ENCODE peak calls at places on chromosome 22, in eight cellular contexts. D is activated CD4-positive, alpha-beta memory T cell treated with anti-CD3 and anti-CD28 coated beads for 36 hours; G is Kasumi-1; P is BE2C; Y is AG08395; V is T-helper 1 cell; I is GM23248; E is AG09319. C is an unnamed sample.

GRCh38 chr22:38924197-38924952 is 33.0 kb upstream of the APOBEC3A start:
- DNase-seq in V (no peak), I (peak; percentile 89), Y (peak; percentile 79), P (peak; percentile 37), G (no peak), E (peak; percentile 88), D (no peak), C (no peak)

GRCh38 chr22:31867386-31868153 is 76.8 kb upstream of the YWHAH start:
- DNase-seq in I (no peak), D (no peak), Y (no peak), E (no peak), G (no peak), P (no peak), V (no peak), C (no peak)

GRCh38 chr22:49992921-49993648 is 19.5 kb downstream of the IL17REL start:
- DNase-seq in Y (peak; percentile 78), V (peak; percentile 38), I (peak; percentile 74), E (no peak), P (peak; percentile 76), D (peak; percentile 83), G (peak; percentile 73), C (peak; percentile 23)

GRCh38 chr22:48714231-48714630 is 1113.4 kb downstream of the BRD1 start:
- DNase-seq in E (no peak), P (no peak), G (no peak), Y (no peak), I (no peak), V (no peak), D (no peak), C (no peak)

GRCh38 chr22:32880906-32881596 is 79.5 kb downstream of the TIMP3 start:
- DNase-seq in E (no peak), P (peak; percentile 97), G (peak; percentile 62), Y (no peak), D (no peak), V (no peak), I (no peak), C (no peak)

GRCh38 chr22:39178206-39179111 is 26.0 kb upstream of the CBX7 start:
- DNase-seq in V (no peak), E (no peak), G (no peak), Y (no peak), I (peak; percentile 76), D (no peak), P (no peak), C (no peak)

GRCh38 chr22:24402460-24403192 is 24.8 kb upstream of the ADORA2A start:
- DNase-seq in D (no peak), P (peak; percentile 87), I (peak; percentile 92), E (peak; percentile 67), Y (peak; percentile 85), G (peak; percentile 78), V (no peak), C (no peak)

GRCh38 chr22:19431641-19432091 is at the start of gene HIRA:
- DNase-seq in P (peak; percentile 86), D (peak; percentile 90), Y (peak; percentile 79), V (peak; percentile 63), E (no peak), I (peak; percentile 90), G (peak; percentile 51), C (peak; percentile 61)

GRCh38 chr22:19169002-19169946 is 9.3 kb downstream of the SLC25A1 start:
- DNase-seq in G (no peak), E (no peak), V (no peak), D (no peak), I (peak; percentile 41), P (no peak), Y (no peak), C (no peak)

GRCh38 chr22:48574776-48575566 is 1252.7 kb downstream of the BRD1 start:
- DNase-seq in G (no peak), V (no peak), P (no peak), Y (peak; percentile 88), E (no peak), I (peak; percentile 42), D (peak; percentile 40), C (no peak)

GRCh38 chr22:46738961-46739870 is 1.2 kb upstream of the CERK start:
- DNase-seq in P (peak; percentile 61), V (peak; percentile 60), Y (peak; percentile 83), G (no peak), D (peak; percentile 83), I (peak; percentile 81), E (no peak), C (peak; percentile 61)

GRCh38 chr22:29146771-29147170 is 58.9 kb upstream of the EMID1 start:
- DNase-seq in I (no peak), Y (no peak), D (no peak), G (no peak), V (no peak), P (no peak), E (no peak), C (no peak)

GRCh38 chr22:26471522-26471921 is 12.1 kb downstream of the HPS4 start:
- DNase-seq in P (no peak), G (no peak), D (no peak), Y (peak; percentile 81), E (no peak), V (no peak), I (peak; percentile 82), C (no peak)

GRCh38 chr22:18156878-18157713 is 7.1 kb downstream of the USP18 start:
- DNase-seq in Y (peak; percentile 94), P (peak; percentile 75), G (peak; percentile 87), I (peak; percentile 94), V (no peak), E (peak; percentile 97), D (peak; percentile 76), C (peak; percentile 7)

GRCh38 chr22:39318507-39319283 is 728 bp downstream of the RPL3 start:
- DNase-seq in V (no peak), G (peak; percentile 39), D (no peak), Y (no peak), P (no peak), I (peak; percentile 47), E (no peak), C (no peak)

GRCh38 chr22:49290711-49291110 is 537.0 kb downstream of the BRD1 start:
- DNase-seq in Y (no peak), V (no peak), E (no peak), G (no peak), I (no peak), D (no peak), P (no peak), C (no peak)

GRCh38 chr22:30694171-30694637 is 470 bp upstream of the OSBP2 start:
- DNase-seq in V (peak; percentile 19), G (no peak), Y (peak; percentile 16), E (no peak), I (peak; percentile 62), P (peak; percentile 65), D (peak; percentile 72), C (peak; percentile 23)

GRCh38 chr22:23386245-23386631 is 193.9 kb downstream of the IGLL1 start:
- DNase-seq in Y (no peak), V (no peak), I (no peak), D (no peak), G (no peak), P (no peak), E (no peak), C (no peak)

GRCh38 chr22:43270314-43270908 is 72.8 kb downstream of the SCUBE1 start:
- DNase-seq in E (no peak), G (peak; percentile 12), Y (peak; percentile 18), P (peak; percentile 46), V (no peak), D (no peak), I (no peak), C (no peak)

GRCh38 chr22:29733362-29734322 is 13.8 kb downstream of the CABP7 start:
- DNase-seq in E (no peak), P (peak; percentile 94), Y (no peak), V (no peak), I (no peak), G (no peak), D (no peak), C (no peak)

GRCh38 chr22:36816338-36816634 is 549 bp downstream of the PVALB start:
- DNase-seq in E (no peak), V (no peak), D (no peak), G (no peak), I (peak; percentile 5), Y (no peak), P (no peak), C (no peak)

GRCh38 chr22:27197618-27198017 is 540.2 kb downstream of the MIAT start:
- DNase-seq in G (no peak), V (no peak), D (no peak), P (no peak), Y (no peak), E (no peak), I (no peak), C (no peak)

GRCh38 chr22:19866665-19867009 is 12.0 kb upstream of the GNB1L start:
- DNase-seq in P (no peak), E (no peak), I (no peak), G (no peak), D (no peak), Y (no peak), V (no peak), C (no peak)

C was measured in effector CD8-positive, alpha-beta T cell.